ENCODE peak calls at places on chromosomes 13 and 19, in five cellular contexts. G, Y, U, F and X are unnamed samples.

GRCh38 chr19:46821512-46822359 is 28.9 kb downstream of the AP2S1 start:
- DNase-seq in U (no peak), F (no peak), G (no peak), Y (no peak), X (no peak)

GRCh38 chr13:106114981-106115554 is 420.4 kb downstream of the EFNB2 start:
- DNase-seq in F (peak; percentile 78), Y (no peak), G (no peak), U (no peak), X (no peak)

GRCh38 chr13:24032252-24032651 is 128.3 kb upstream of the SPATA13 start:
- DNase-seq in Y (no peak), F (peak; percentile 84), G (no peak), U (no peak), X (no peak)

GRCh38 chr13:26327905-26328304 is 74.0 kb downstream of the CDK8 start:
- DNase-seq in F (no peak), Y (no peak), U (no peak), G (no peak), X (no peak)

GRCh38 chr19:720691-721160 is 12.0 kb downstream of the PALM start:
- DNase-seq in Y (no peak), G (no peak), F (no peak), U (no peak), X (no peak)

GRCh38 chr19:28386080-28386869 is 826.7 kb downstream of the UQCRFS1 start:
- DNase-seq in U (no peak), Y (no peak), G (no peak), F (no peak), X (no peak)

GRCh38 chr19:11530432-11530831 is 1.5 kb upstream of the ECSIT start:
- DNase-seq in Y (peak; percentile 80), F (peak; percentile 78), G (peak; percentile 91), U (peak; percentile 77), X (peak; percentile 89)

GRCh38 chr19:17590780-17591688 is 35.6 kb downstream of the COLGALT1 start:
- DNase-seq in Y (no peak), F (no peak), U (no peak), G (no peak), X (no peak)

DNA sequence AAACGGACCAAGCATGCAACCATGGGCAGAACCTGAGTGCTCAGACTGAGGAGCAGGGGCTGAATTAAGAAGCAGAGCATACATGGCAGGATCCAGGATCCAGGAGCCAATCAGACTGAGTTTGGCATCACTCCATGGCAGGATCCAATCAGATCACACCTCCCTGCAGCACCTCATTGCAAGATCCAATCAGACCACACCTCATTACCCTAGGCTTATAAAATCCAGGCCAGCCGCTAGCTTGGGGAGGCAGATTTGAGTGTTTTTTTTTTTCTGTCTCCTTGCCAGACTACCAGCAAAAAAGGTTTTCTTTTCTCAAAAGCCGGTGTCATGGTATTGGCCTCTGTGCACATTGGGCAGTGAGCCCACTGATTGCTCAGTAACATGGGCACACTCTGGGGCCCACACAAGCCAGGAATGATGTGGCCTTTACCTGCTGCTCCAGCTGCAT is 127.9 kb upstream of the GJB6 start:
- DNase-seq in F (peak; percentile 43), U (no peak), G (no peak), Y (no peak), X (no peak)
- TF ChIP-seq POLR2A in F (no peak), U (no peak), G (no peak), Y (no peak), X (no peak)

GRCh38 chr19:10517361-10517759 is at the start of gene S1PR5:
- DNase-seq in Y (no peak), G (no peak), F (no peak), U (no peak), X (no peak)
- TF ChIP-seq POLR2A in Y (no peak), G (no peak), F (no peak), U (no peak), X (no peak)

DNA sequence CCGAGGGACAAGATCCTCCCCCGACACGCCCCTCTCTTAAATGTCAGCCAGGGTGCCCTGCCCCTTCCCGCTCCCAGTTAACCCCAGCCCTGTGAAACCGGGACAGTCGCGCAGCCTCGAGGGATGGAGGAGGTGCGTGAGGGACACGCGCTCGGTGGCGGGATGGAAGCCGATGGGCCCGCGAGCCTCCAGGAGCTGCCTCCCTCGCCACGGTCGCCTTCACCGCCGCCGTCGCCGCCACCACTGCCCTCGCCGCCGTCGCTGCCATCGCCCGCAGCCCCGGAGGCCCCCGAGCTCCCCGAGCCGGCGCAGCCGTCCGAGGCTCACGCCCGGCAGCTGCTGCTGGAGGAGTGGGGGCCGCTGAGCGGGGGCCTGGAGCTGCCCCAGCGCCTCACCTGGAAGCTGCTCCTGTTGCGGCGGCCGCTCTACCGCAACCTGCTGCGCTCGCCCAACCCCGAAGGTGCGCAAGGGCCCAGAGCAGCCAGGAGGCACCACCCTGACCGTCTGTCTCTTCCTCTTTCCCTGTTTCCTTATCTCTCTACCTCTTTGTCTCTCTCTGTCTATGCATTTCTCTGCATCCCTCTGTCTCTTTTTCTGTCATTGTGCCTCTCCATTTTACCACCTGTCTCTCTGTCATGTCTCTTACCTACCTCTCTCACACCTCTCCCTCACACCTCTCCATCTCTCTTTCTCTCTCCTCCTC is at the start of gene NCCRP1:
- DNase-seq in U (no peak), G (no peak), F (no peak), Y (no peak), X (no peak)
- TF ChIP-seq POLR2A in U (no peak), G (no peak), F (no peak), Y (no peak), X (no peak)

GRCh38 chr19:16519230-16519687 is 23.0 kb downstream of the CHERP start:
- DNase-seq in F (no peak), Y (no peak), U (no peak), G (no peak), X (no peak)

GRCh38 chr19:16518483-16519229 is 22.5 kb downstream of the C19orf44 start:
- DNase-seq in F (no peak), G (no peak), U (no peak), Y (no peak), X (no peak)

GRCh38 chr19:16521715-16522289 is 20.4 kb downstream of the CHERP start:
- DNase-seq in G (no peak), F (no peak), Y (no peak), U (no peak), X (no peak)

GRCh38 chr19:16520986-16521624 is 21.1 kb downstream of the CHERP start:
- DNase-seq in G (no peak), U (no peak), F (no peak), Y (no peak), X (no peak)

DNA sequence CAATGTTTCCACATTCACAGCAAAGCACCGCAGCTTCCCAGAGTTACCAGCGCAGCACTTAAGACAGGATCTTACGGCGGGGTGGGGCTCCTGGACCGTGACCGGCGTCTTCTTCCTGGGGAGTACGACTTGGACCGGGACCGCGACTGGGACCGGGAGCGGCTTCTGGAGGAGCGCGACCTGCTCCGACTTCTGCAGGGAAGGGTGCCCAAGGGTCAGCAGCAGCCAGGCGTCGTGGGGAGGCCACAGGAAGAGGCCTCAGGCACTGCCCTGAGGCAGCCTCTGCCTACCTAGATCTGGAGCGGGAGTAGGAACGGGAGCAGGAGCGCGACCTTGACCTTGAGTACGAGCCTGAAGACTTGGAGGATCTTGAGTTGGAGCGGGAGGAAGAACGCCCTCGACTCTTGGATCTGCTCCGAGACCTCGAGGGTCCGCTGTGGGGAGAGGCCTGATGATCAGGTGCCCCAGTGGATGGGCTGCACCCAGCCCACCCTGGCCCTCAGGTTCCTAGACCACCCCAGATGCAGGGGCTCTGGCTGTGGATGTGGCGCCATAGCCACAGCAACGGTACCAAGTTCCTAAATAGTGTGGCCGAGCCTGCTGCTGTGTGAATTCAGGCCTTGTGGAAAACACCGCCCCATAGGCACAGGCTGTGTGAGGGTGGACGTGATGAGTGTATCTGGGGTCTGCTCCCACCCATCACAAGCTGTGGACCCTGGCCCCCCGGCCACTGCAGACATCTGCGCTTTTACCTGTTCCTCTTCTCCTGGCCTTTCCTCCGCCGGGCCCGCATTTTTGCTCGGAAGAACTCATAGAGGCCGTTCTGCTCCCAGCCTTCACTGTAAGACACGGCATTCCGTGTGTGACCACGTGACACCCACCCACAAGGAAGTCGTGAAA is 21.9 kb downstream of the CHERP start:
- DNase-seq in Y (no peak), G (no peak), F (no peak), U (no peak), X (no peak)
- TF ChIP-seq POLR2A in Y (no peak), G (no peak), F (no peak), U (no peak), X (no peak)

GRCh38 chr19:38975214-38975860 is at the start of gene FBXO17:
- DNase-seq in G (peak; percentile 81), U (peak; percentile 75), F (peak; percentile 63), Y (peak; percentile 44), X (peak; percentile 12)
- TF ChIP-seq POLR2A in G (peak; percentile 21), U (peak; percentile 40), F (no peak), Y (no peak), X (no peak)

GRCh38 chr19:3061214-3062161 is 807 bp downstream of the TLE5 start:
- DNase-seq in Y (peak; percentile 52), F (peak; percentile 17), U (peak; percentile 77), G (peak; percentile 84), X (peak; percentile 74)
- TF ChIP-seq POLR2A in Y (no peak), F (no peak), U (peak; percentile 69), G (peak; percentile 22), X (peak; percentile 38)

GRCh38 chr19:19732579-19733501 is at the start of gene ZNF14:
- DNase-seq in Y (peak; percentile 95), F (peak; percentile 90), U (peak; percentile 92), G (peak; percentile 97), X (peak; percentile 90)
- TF ChIP-seq POLR2A in Y (no peak), F (no peak), U (peak; percentile 82), G (peak; percentile 72), X (peak; percentile 54)

DNA sequence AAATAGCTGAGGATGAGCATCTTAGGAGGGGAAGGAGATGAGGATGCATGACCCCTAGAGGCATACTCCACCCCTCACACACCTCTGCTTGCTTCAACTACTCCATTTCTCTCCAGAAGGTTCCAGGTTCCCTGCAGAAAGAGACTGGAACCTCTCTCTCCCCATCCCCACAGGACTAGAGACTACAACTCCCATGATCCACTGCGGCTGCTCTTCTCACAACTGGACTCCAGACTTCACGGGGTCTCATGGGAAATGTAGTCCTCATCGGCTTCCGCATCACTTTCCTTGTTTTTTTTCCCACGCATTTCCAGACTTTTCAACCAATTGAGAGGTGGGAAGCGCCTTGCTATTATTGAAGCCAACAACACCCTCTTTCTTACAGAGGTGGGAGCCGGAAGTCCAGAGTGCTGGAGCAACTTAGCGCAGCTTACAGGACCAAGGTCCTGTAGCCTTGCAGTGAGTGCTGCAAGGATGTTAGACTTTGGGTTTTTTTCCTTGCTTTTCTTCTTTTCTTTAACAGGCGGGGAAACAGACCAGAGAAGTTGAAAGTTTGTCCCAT is 13.9 kb upstream of the CACNG6 start:
- DNase-seq in Y (peak; percentile 69), F (peak; percentile 78), G (peak; percentile 87), U (peak; percentile 58), X (peak; percentile 61)
- TF ChIP-seq POLR2A in Y (no peak), F (no peak), G (no peak), U (no peak), X (no peak)